ENCODE peak calls at places on chromosome 19, in ten cellular contexts. O, J, K, E, S, V, P, C, H and L are unnamed samples.

GRCh38 chr19:42052241-42052863 is 17.7 kb downstream of the GRIK5 start:
- DNase-seq in K (no peak), V (no peak), E (no peak), H (no peak), S (no peak), J (no peak), C (no peak), P (no peak), O (no peak), L (no peak)

GRCh38 chr19:56162258-56162657 is 13.6 kb upstream of the GALP start:
- DNase-seq in V (no peak), K (no peak), E (no peak), H (no peak), C (no peak), J (peak; percentile 47), P (no peak), O (no peak), S (peak; percentile 33), L (no peak)

GRCh38 chr19:39846678-39847486 is 703 bp upstream of the FBL start:
- DNase-seq in E (no peak), J (no peak), K (no peak), V (no peak), P (no peak), S (peak; percentile 14), C (no peak), O (no peak), H (no peak), L (no peak)

GRCh38 chr19:55813906-55814305 is 17.9 kb downstream of the NLRP11 start:
- DNase-seq in P (no peak), C (no peak), S (no peak), V (no peak), O (no peak), K (no peak), E (no peak), H (no peak), J (no peak), L (no peak)

GRCh38 chr19:15463865-15464371 is 426 bp downstream of the RASAL3 start:
- DNase-seq in C (no peak), P (peak; percentile 54), O (peak; percentile 69), S (no peak), E (no peak), J (peak; percentile 80), V (peak; percentile 71), K (peak; percentile 92), H (peak; percentile 58), L (peak; percentile 77)

GRCh38 chr19:1676351-1677266 is 24.2 kb upstream of the TCF3 start:
- DNase-seq in S (no peak), V (no peak), P (no peak), E (no peak), H (no peak), O (no peak), J (no peak), K (no peak), C (no peak), L (no peak)

GRCh38 chr19:20162821-20163220 is 4.2 kb upstream of the ZNF486 start:
- DNase-seq in O (peak; percentile 53), H (no peak), E (no peak), V (no peak), P (no peak), K (no peak), S (no peak), J (peak; percentile 76), C (no peak), L (no peak)

GRCh38 chr19:21158523-21159135 is 16.8 kb downstream of the ZNF431 start:
- DNase-seq in J (no peak), O (no peak), H (no peak), E (no peak), C (peak; percentile 2), V (no peak), P (no peak), S (peak; percentile 65), K (no peak), L (no peak)

GRCh38 chr19:18063463-18063862 is 23.3 kb downstream of the IL12RB1 start:
- DNase-seq in P (no peak), O (peak; percentile 16), K (peak; percentile 42), C (no peak), V (no peak), E (no peak), S (no peak), J (no peak), H (peak; percentile 23), L (no peak)

GRCh38 chr19:7916137-7916907 is 1.7 kb downstream of the TGFBR3L start:
- DNase-seq in E (no peak), V (no peak), K (peak; percentile 49), O (peak; percentile 56), C (no peak), H (no peak), P (no peak), J (peak; percentile 47), S (no peak), L (peak; percentile 59)

GRCh38 chr19:6696239-6696820 is 24.1 kb downstream of the C3 start:
- DNase-seq in J (no peak), S (no peak), K (no peak), O (no peak), C (no peak), E (no peak), P (no peak), H (no peak), V (no peak), L (no peak)

GRCh38 chr19:14517840-14518505 is at the start of gene DNAJB1:
- DNase-seq in C (peak; percentile 56), V (peak; percentile 34), P (peak; percentile 62), J (peak; percentile 69), O (peak; percentile 75), S (peak; percentile 85), K (peak; percentile 76), E (peak; percentile 65), H (peak; percentile 49), L (peak; percentile 87)

GRCh38 chr19:30008169-30008568 is 66.1 kb downstream of the URI1 start:
- DNase-seq in P (no peak), J (no peak), H (no peak), K (no peak), V (no peak), E (no peak), C (no peak), O (no peak), S (no peak), L (no peak)

GRCh38 chr19:34351382-34351802 is 13.6 kb upstream of the GPI start:
- DNase-seq in H (no peak), C (no peak), O (no peak), J (no peak), V (no peak), P (no peak), E (no peak), S (no peak), K (peak; percentile 82), L (no peak)

GRCh38 chr19:48779636-48780035 is 24.3 kb downstream of the FGF21 start:
- DNase-seq in H (no peak), S (no peak), E (no peak), P (no peak), O (no peak), J (no peak), C (no peak), V (no peak), K (no peak), L (no peak)

GRCh38 chr19:5792224-5792623 is 1.3 kb upstream of the DUS3L start:
- DNase-seq in P (no peak), E (no peak), S (no peak), J (no peak), K (no peak), C (no peak), O (no peak), H (no peak), V (no peak), L (no peak)

GRCh38 chr19:17406887-17407196 is 1.4 kb upstream of the BST2 start:
- DNase-seq in V (no peak), E (no peak), H (no peak), J (no peak), K (no peak), S (no peak), P (no peak), C (no peak), O (no peak), L (no peak)

GRCh38 chr19:29450306-29450705 is 75.5 kb upstream of the VSTM2B start:
- DNase-seq in O (no peak), K (no peak), S (no peak), V (no peak), J (no peak), H (no peak), E (no peak), C (no peak), P (no peak), L (no peak)

GRCh38 chr19:18594096-18594823 is 5.7 kb downstream of the REX1BD start:
- DNase-seq in S (peak; percentile 87), J (peak; percentile 76), H (peak; percentile 68), E (peak; percentile 11), V (peak; percentile 75), C (peak; percentile 49), O (peak; percentile 75), P (peak; percentile 70), K (peak; percentile 65), L (peak; percentile 80)

GRCh38 chr19:42542791-42543190 is 14.5 kb upstream of the CEACAM1 start:
- DNase-seq in V (no peak), P (no peak), S (no peak), O (no peak), C (no peak), J (no peak), H (no peak), E (no peak), K (no peak), L (no peak)

GRCh38 chr19:4037301-4037949 is 29.3 kb downstream of the ZBTB7A start:
- DNase-seq in K (no peak), P (no peak), C (no peak), J (no peak), E (no peak), H (no peak), S (no peak), V (no peak), O (no peak), L (no peak)

GRCh38 chr19:48660854-48661731 is 11.7 kb downstream of the NTN5 start:
- DNase-seq in K (peak; percentile 91), J (peak; percentile 98), O (peak; percentile 89), V (peak; percentile 70), H (peak; percentile 66), P (peak; percentile 83), E (no peak), C (peak; percentile 59), S (peak; percentile 92), L (peak; percentile 83)

GRCh38 chr19:571127-571974 is 1.0 kb upstream of the BSG start:
- DNase-seq in H (no peak), O (peak; percentile 61), P (peak; percentile 32), J (peak; percentile 84), K (no peak), V (no peak), S (no peak), C (no peak), E (no peak), L (peak; percentile 79)

GRCh38 chr19:5147971-5148793 is 179.3 kb downstream of the KDM4B start:
- DNase-seq in E (no peak), K (no peak), J (no peak), V (no peak), S (no peak), C (no peak), O (no peak), H (no peak), P (no peak), L (peak; percentile 9)

GRCh38 chr19:47587295-47587694 is 14.3 kb upstream of the ZNF541 start:
- DNase-seq in C (no peak), J (no peak), K (no peak), E (no peak), H (no peak), P (no peak), O (no peak), S (no peak), V (no peak), L (no peak)

GRCh38 chr19:19578241-19578640 is 40.2 kb downstream of the CILP2 start:
- DNase-seq in O (no peak), K (no peak), P (no peak), S (no peak), E (no peak), V (no peak), C (no peak), J (no peak), H (no peak), L (no peak)

GRCh38 chr19:2613507-2614295 is 88.8 kb downstream of the GNG7 start:
- DNase-seq in O (peak; percentile 66), H (peak; percentile 50), P (no peak), C (no peak), K (peak; percentile 62), V (peak; percentile 65), J (no peak), E (no peak), S (peak; percentile 55), L (peak; percentile 65)

GRCh38 chr19:18021121-18021755 is 13.3 kb downstream of the ARRDC2 start:
- DNase-seq in H (no peak), C (no peak), E (peak; percentile 43), P (no peak), J (peak; percentile 25), S (peak; percentile 91), K (peak; percentile 62), O (peak; percentile 45), V (peak; percentile 68), L (peak; percentile 52)